ENCODE peak calls at places on chromosomes 13 and 19, in six cellular contexts. B, V, P, F, U and E are unnamed samples.
A peak's percentile ranks its signal among the peaks of the same experiment; 100 is the strongest.

GRCh38 chr13:111908391-111908790 is 158.6 kb upstream of the SOX1 start:
- DNase-seq in B (no peak), V (no peak), P (peak; percentile 61), F (peak; percentile 8), U (no peak), E (no peak)

GRCh38 chr19:47000373-47000772 is 19.3 kb upstream of the NPAS1 start:
- DNase-seq in B (no peak), V (no peak), P (no peak), F (no peak), U (no peak), E (no peak)

GRCh38 chr13:22220186-22221160 is 549.6 kb downstream of the FGF9 start:
- DNase-seq in B (no peak), V (no peak), P (no peak), F (no peak), U (no peak), E (no peak)

GRCh38 chr19:42412223-42412622 is 15.0 kb downstream of the LIPE start:
- DNase-seq in B (no peak), V (no peak), P (no peak), F (no peak), U (no peak), E (no peak)

GRCh38 chr13:86155756-86156155 is 356.5 kb upstream of the SLITRK6 start:
- DNase-seq in B (no peak), V (no peak), P (no peak), F (no peak), U (no peak), E (no peak)

GRCh38 chr13:38686635-38687245 is at the start of gene FREM2:
- DNase-seq in B (peak; percentile 57), V (no peak), P (no peak), F (peak; percentile 31), U (no peak), E (no peak)

GRCh38 chr19:21704320-21704719 is 63.1 kb downstream of the ZNF100 start:
- DNase-seq in B (no peak), V (no peak), P (no peak), F (no peak), U (no peak), E (no peak)

GRCh38 chr13:98536729-98537128 is 40.2 kb downstream of the STK24 start:
- DNase-seq in B (no peak), V (no peak), P (no peak), F (no peak), U (no peak), E (no peak)

GRCh38 chr19:10316229-10317044 is 622 bp upstream of the FDX2 start:
- DNase-seq in B (no peak), V (no peak), P (no peak), F (no peak), U (no peak), E (no peak)

GRCh38 chr19:3458595-3459284 is 21.6 kb downstream of the SMIM24 start:
- DNase-seq in B (no peak), V (no peak), P (no peak), F (no peak), U (no peak), E (no peak)

GRCh38 chr19:47032171-47032811 is 12.7 kb downstream of the NPAS1 start:
- DNase-seq in B (peak; percentile 70), V (no peak), P (peak; percentile 86), F (no peak), U (peak; percentile 80), E (peak; percentile 66)

GRCh38 chr19:41175825-41176734 is 16.9 kb upstream of the CYP2S1 start:
- DNase-seq in B (peak; percentile 62), V (no peak), P (no peak), F (peak; percentile 46), U (no peak), E (no peak)

GRCh38 chr13:79445968-79446645 is 34.8 kb upstream of the NDFIP2 start:
- DNase-seq in B (no peak), V (no peak), P (no peak), F (no peak), U (no peak), E (no peak)

GRCh38 chr13:65553328-65553727 is 1676.8 kb downstream of the PCDH9 start:
- DNase-seq in B (no peak), V (no peak), P (no peak), F (no peak), U (no peak), E (no peak)

GRCh38 chr13:110340812-110341444 is 33.8 kb downstream of the COL4A2 start:
- DNase-seq in B (peak; percentile 59), V (no peak), P (peak; percentile 85), F (peak; percentile 88), U (no peak), E (no peak)

GRCh38 chr13:32267836-32268439 is 47.2 kb downstream of the ZAR1L start:
- DNase-seq in B (peak; percentile 57), V (no peak), P (no peak), F (no peak), U (peak; percentile 19), E (peak; percentile 20)

GRCh38 chr13:109698779-109699178 is 87.6 kb downstream of the IRS2 start:
- DNase-seq in B (no peak), V (no peak), P (no peak), F (no peak), U (no peak), E (no peak)

GRCh38 chr19:10220695-10221094 is 10.4 kb downstream of the S1PR2 start:
- DNase-seq in B (no peak), V (no peak), P (no peak), F (no peak), U (no peak), E (no peak)

GRCh38 chr19:31312004-31312403 is 37.2 kb downstream of the TSHZ3 start:
- DNase-seq in B (no peak), V (no peak), P (no peak), F (no peak), U (no peak), E (no peak)

GRCh38 chr13:44359983-44360375 is 13.6 kb upstream of the SERP2 start:
- DNase-seq in B (no peak), V (no peak), P (no peak), F (no peak), U (no peak), E (no peak)

GRCh38 chr19:1455336-1456120 is 5.6 kb downstream of the APC2 start:
- DNase-seq in B (peak; percentile 67), V (no peak), P (no peak), F (peak; percentile 50), U (peak; percentile 71), E (no peak)

GRCh38 chr19:13611596-13611995 is 105.3 kb upstream of the CACNA1A start:
- DNase-seq in B (no peak), V (no peak), P (peak; percentile 12), F (no peak), U (no peak), E (no peak)

GRCh38 chr19:40147693-40148347 is 43.4 kb upstream of the MAP3K10 start:
- DNase-seq in B (no peak), V (no peak), P (no peak), F (no peak), U (no peak), E (no peak)

GRCh38 chr13:23372264-23372905 is 61.1 kb downstream of the SACS start:
- DNase-seq in B (no peak), V (no peak), P (no peak), F (no peak), U (no peak), E (no peak)

GRCh38 chr13:23380534-23380933 is 53.0 kb downstream of the SACS start:
- DNase-seq in B (no peak), V (no peak), P (no peak), F (no peak), U (no peak), E (no peak)

GRCh38 chr13:23378009-23378632 is 55.4 kb downstream of the SACS start:
- DNase-seq in B (no peak), V (peak; percentile 68), P (no peak), F (no peak), U (peak; percentile 27), E (peak; percentile 33)

GRCh38 chr13:23377603-23378002 is 55.9 kb downstream of the SACS start:
- DNase-seq in B (no peak), V (no peak), P (no peak), F (no peak), U (no peak), E (no peak)

GRCh38 chr13:23375007-23375971 is 58.2 kb downstream of the SACS start:
- DNase-seq in B (peak; percentile 96), V (peak; percentile 66), P (peak; percentile 99), F (peak; percentile 93), U (peak; percentile 83), E (peak; percentile 85)
- TF ChIP-seq POLR2A in B (no peak), V (peak; percentile 87), P (no peak), F (no peak), U (peak; percentile 81), E (peak; percentile 56)

DNA sequence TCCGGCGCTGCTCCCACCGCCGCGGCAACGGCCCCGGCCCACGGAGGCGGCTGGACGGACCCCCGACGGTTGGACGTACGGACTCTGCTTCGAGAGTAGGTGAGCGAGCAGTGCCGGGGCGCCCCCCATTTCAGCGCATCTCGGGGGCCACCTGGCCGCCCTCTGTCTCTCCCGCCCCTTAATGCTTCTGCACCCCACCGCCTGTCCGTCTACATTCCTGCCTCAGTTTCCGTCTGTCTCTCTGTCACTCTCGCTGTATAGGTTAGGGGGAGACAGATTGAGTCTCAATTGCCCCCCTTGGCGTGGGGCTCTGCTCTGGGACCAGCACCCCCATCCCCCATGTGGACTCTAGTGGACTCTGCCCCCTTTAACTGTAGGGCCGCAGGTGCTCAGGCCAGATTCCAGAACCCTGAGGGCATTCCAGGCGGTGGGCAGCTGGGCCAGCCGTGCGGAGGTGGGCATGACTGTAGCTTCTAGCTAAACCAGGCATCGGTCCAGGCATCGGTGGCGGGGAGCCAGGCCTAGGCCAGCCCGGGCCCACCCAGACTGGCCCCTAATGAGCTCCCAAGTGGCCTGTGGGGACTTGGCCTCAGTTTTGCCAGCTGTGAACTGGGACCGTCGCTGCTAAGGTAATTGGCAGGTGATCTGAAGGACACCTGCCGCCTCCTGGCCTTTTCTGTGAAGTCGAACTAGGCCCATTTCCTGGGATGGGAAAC is 373 bp downstream of the TNFAIP8L1 start:
- DNase-seq in B (no peak), V (no peak), P (peak; percentile 87), F (no peak), U (no peak), E (no peak)
- TF ChIP-seq POLR2AphosphoS5 in B (no peak), V (no peak), P (peak; percentile 12), F (no peak), U (no peak), E (no peak)

GRCh38 chr13:101354895-101355294 is 61.4 kb downstream of the NALCN start:
- DNase-seq in B (no peak), V (no peak), P (no peak), F (no peak), U (no peak), E (no peak)

GRCh38 chr13:101360525-101360924 is 55.8 kb downstream of the NALCN start:
- DNase-seq in B (no peak), V (no peak), P (no peak), F (no peak), U (no peak), E (no peak)
- TF ChIP-seq POLR2A in B (no peak), V (no peak), P (no peak), F (no peak), U (no peak), E (no peak)

DNA sequence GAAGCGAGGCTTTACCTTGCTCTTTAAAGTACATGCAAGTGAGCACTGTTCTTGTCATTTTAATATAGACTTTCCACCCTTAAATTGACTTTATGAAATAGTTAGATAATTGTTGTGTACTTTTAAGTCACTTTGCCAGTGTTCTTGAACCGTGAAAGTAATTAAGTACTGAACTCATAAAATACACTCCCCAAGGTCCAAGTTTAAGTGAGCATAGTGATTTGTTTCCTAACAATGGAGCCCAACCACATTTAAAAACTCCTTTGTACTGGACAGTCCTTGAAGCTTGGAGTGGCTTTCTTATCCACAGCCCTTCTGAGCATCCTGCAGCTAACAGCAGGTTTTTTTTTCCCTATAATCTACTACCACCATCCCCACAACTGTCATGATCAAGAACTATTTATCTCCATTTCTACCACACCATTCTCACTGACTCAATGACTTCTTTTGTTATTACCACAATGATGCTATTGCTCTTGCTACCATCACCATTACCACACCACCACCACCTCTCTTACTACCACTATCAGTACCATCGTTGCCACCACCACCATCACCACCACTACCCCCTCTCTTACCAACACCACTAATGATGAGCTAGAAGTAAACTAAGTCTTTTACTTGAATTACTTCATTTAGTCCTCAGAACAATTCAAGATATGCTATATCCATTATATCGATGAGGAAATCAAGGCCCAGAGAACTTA is 452.6 kb downstream of the DIAPH3 start:
- DNase-seq in B (no peak), V (no peak), P (no peak), F (no peak), U (no peak), E (no peak)
- TF ChIP-seq POLR2AphosphoS5 in B (no peak), V (no peak), P (no peak), F (no peak), U (no peak), E (no peak)